ENCODE peak calls at places on chromosome 3, in seven cellular contexts. A, O, D, V, C, K and B are unnamed samples.

GRCh38 chr3:184183679-184184078 is 2.3 kb upstream of the ABCF3 start:
- DNase-seq in A (no peak), O (no peak), D (no peak), V (no peak), C (no peak), K (no peak), B (no peak)

GRCh38 chr3:54967586-54968244 is 39.9 kb upstream of the LRTM1 start:
- DNase-seq in A (no peak), O (no peak), D (no peak), V (no peak), C (peak; percentile 86), K (peak; percentile 2), B (no peak)

GRCh38 chr3:71517206-71517855 is 66.2 kb downstream of the FOXP1 start:
- DNase-seq in A (no peak), O (no peak), D (no peak), V (no peak), C (peak; percentile 92), K (no peak), B (no peak)

GRCh38 chr3:153284282-153284938 is 122.4 kb downstream of the RAP2B start:
- DNase-seq in A (peak; percentile 57), O (no peak), D (peak; percentile 68), V (peak; percentile 60), C (peak; percentile 91), K (peak; percentile 86), B (no peak)

GRCh38 chr3:60594025-60594424 is 657.2 kb downstream of the FHIT start:
- DNase-seq in A (peak; percentile 81), O (peak; percentile 31), D (peak; percentile 76), V (peak; percentile 62), C (peak; percentile 53), K (no peak), B (no peak)

GRCh38 chr3:171556133-171556532 is 95.9 kb upstream of the TNIK start:
- DNase-seq in A (peak; percentile 24), O (peak; percentile 28), D (no peak), V (no peak), C (no peak), K (no peak), B (no peak)

GRCh38 chr3:81195483-81195882 is 566.0 kb downstream of the GBE1 start:
- DNase-seq in A (no peak), O (no peak), D (no peak), V (no peak), C (peak; percentile 60), K (no peak), B (no peak)

GRCh38 chr3:15676259-15676658 is 74.7 kb downstream of the BTD start:
- DNase-seq in A (no peak), O (no peak), D (no peak), V (no peak), C (no peak), K (no peak), B (no peak)

GRCh38 chr3:17390785-17391184 is 351.6 kb downstream of the TBC1D5 start:
- DNase-seq in A (no peak), O (no peak), D (no peak), V (no peak), C (no peak), K (no peak), B (no peak)

GRCh38 chr3:72953325-72953956 is 43.2 kb upstream of the PPP4R2 start:
- DNase-seq in A (no peak), O (no peak), D (no peak), V (peak; percentile 38), C (no peak), K (peak; percentile 59), B (no peak)

GRCh38 chr3:69422751-69423150 is 36.9 kb upstream of the FRMD4B start:
- DNase-seq in A (no peak), O (no peak), D (no peak), V (no peak), C (peak; percentile 68), K (no peak), B (no peak)

GRCh38 chr3:15325228-15325627 is 7.2 kb downstream of the SH3BP5 start:
- DNase-seq in A (no peak), O (no peak), D (no peak), V (peak; percentile 75), C (peak; percentile 93), K (no peak), B (no peak)

GRCh38 chr3:66486187-66486586 is 14.6 kb downstream of the LRIG1 start:
- DNase-seq in A (no peak), O (no peak), D (no peak), V (no peak), C (peak; percentile 82), K (no peak), B (no peak)

GRCh38 chr3:136547293-136547692 is 204.9 kb downstream of the STAG1 start:
- DNase-seq in A (no peak), O (no peak), D (no peak), V (no peak), C (peak; percentile 72), K (no peak), B (no peak)

GRCh38 chr3:13152826-13153710 is 79.8 kb upstream of the IQSEC1 start:
- DNase-seq in A (no peak), O (no peak), D (peak; percentile 36), V (no peak), C (no peak), K (no peak), B (no peak)

GRCh38 chr3:57937092-57937491 is 71.1 kb upstream of the FLNB start:
- DNase-seq in A (no peak), O (no peak), D (no peak), V (no peak), C (no peak), K (no peak), B (no peak)

GRCh38 chr3:13544293-13544831 is 4.6 kb upstream of the FBLN2 start:
- DNase-seq in A (peak; percentile 64), O (no peak), D (no peak), V (no peak), C (peak; percentile 97), K (peak; percentile 38), B (peak; percentile 43)

GRCh38 chr3:79178471-79178870 is 589.3 kb downstream of the ROBO1 start:
- DNase-seq in A (no peak), O (no peak), D (no peak), V (no peak), C (no peak), K (no peak), B (no peak)

GRCh38 chr3:133991637-133992036 is 38.1 kb downstream of the SLCO2A1 start:
- DNase-seq in A (no peak), O (no peak), D (no peak), V (no peak), C (peak; percentile 16), K (no peak), B (no peak)
- H3K27ac ChIP-seq in A (peak overlapping the region; percentile 1), O (no peak overlapping the region), D (no peak overlapping the region), V (no peak overlapping the region), C (no peak overlapping the region), K (no peak overlapping the region), B (no peak overlapping the region)

DNA sequence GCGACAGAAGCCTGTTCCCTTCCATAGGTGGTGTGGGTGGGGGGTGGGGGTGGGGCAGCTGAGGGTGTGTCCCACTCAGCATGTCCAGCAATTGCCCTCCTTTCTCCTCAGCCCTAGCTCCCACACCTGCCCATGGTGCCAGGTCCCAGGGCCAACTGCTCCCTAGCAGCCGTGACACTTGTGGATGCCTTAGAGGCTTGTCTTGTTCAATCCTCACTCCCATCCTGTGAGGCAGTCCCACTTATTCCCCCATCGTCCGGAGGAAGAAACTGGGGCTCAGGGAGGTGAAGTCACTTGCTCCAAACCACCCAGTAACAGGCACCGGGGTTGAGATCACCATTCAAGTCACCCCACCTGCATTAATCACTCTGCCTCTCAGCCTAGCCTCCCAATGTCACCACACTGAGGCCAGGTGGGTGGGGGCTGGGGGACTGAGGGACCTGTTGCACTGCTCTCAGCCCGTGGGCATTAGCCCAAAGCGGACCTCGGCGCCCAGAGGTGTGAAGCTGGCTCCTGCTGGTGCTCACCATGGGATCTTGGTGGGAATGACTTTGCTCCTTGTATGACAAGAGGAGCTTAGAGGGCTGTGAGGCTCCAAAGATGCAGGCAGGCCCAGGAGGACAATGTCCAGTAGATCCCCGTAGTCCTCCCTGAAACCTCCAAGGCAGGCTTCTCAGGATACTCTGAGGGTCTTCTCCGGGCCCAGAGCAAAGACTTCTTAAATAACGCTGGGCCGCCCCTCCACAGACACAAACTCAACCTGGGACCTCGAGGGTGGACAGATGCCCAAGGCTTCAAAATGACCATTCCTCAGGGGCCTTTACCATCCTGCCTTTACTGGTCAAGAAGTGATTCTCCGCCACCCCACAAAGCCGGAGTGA is 1.8 kb downstream of the NT5DC2 start:
- DNase-seq in A (no peak), O (no peak), D (peak; percentile 65), V (no peak), C (no peak), K (no peak), B (no peak)
- H3K4me3 ChIP-seq in A (peak overlapping the region; percentile 81), O (peak overlapping the region; percentile 84), D (peak overlapping the region; percentile 67), V (no peak overlapping the region), C (peak overlapping the region; percentile 71), K (no peak overlapping the region), B (no peak overlapping the region)

DNA sequence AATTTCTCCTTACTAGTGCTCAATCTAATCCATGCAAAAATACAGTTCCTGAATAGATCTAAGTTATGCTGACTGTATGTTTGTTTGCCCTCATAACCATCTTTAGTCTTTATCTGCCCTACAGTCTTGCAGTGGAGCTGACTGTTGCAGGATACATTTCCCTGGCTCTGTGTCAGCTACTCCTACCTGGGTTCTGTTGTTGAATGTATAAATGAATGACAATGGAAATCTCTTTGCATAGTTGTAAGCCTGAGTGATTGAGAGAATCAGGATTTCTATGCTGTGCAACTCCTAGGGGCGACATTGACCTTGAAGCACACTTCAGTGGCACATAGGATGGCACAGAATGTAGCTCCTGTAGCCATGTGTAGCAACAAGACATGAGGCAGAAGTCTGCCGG is 16.0 kb upstream of the ZBBX start:
- DNase-seq in A (no peak), O (no peak), D (no peak), V (no peak), C (no peak), K (no peak), B (no peak)
- H3K4me1 ChIP-seq in A (no peaks in the 10 kb centered on the region), O (no peaks in the 10 kb centered on the region), D (no peaks in the 10 kb centered on the region), V (no peaks in the 10 kb centered on the region), C (no peaks in the 10 kb centered on the region), K (no peaks in the 10 kb centered on the region), B (no peaks in the 10 kb centered on the region)

DNA sequence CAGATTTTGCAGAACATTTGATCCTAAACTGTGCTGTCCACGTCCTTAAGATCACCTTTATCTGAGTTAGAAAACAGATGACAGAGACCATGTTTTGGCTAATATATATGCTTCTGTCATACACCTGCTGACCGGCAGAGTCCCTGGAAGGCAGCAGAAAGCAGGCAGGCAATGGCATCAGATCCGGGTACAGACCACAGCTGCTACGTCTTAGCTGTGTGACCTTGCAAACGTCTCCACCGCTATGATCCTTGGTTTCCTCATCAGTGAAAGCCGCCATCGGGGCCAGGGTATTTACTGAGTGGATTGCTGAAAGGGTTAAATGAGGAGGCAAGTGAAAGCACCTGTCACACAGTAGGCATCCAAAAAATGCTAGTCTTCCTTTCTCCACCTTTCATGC is 72.1 kb downstream of the ABTB1 start:
- DNase-seq in A (no peak), O (no peak), D (no peak), V (no peak), C (no peak), K (no peak), B (no peak)
- H3K27ac ChIP-seq in A (no peak overlapping the region), O (no peak overlapping the region), D (no peak overlapping the region), V (no peak overlapping the region), C (no peak overlapping the region), K (peak overlapping the region; percentile 100), B (no peak overlapping the region)

GRCh38 chr3:64264491-64265109 is 39.3 kb upstream of the PRICKLE2 start:
- DNase-seq in A (no peak), O (no peak), D (no peak), V (no peak), C (peak; percentile 29), K (peak; percentile 8), B (no peak)
- H3K4me3 ChIP-seq in A (no peak overlapping the region), O (no peak overlapping the region), D (no peak overlapping the region), V (no peak overlapping the region), C (no peak overlapping the region), K (no peak overlapping the region), B (no peak overlapping the region)

GRCh38 chr3:128967748-128968147 is 26.1 kb downstream of the CFAP92 start:
- DNase-seq in A (no peak), O (no peak), D (no peak), V (no peak), C (no peak), K (no peak), B (no peak)
- H3K4me1 ChIP-seq in A (no peaks in the 10 kb centered on the region), O (peaks cover 12% of the 10 kb centered on the region), D (peaks cover 17% of the 10 kb centered on the region), V (peaks cover 4% of the 10 kb centered on the region), C (no peaks in the 10 kb centered on the region), K (no peaks in the 10 kb centered on the region), B (peaks cover 6% of the 10 kb centered on the region)